ENCODE peak calls at places on chromosome 1, in seven cellular contexts. One of them, this sample, is unnamed.

GRCh38 chr1:229430761-229431269 is 3.1 kb downstream of the ACTA1 start:
- DNase-seq in foreskin melanocyte: no peak
- DNase-seq in NB4: peak
- DNase-seq in hippocampal formation: no peak
- DNase-seq in AG08396: peak
- DNase-seq in ureter: no peak
- DNase-seq in HT-29: no peak
- DNase-seq in this sample: no peak

GRCh38 chr1:154861607-154862094 is 8.4 kb downstream of the KCNN3 start:
- DNase-seq in AG08396: no peak
- DNase-seq in HT-29: no peak
- DNase-seq in ureter: no peak
- DNase-seq in foreskin melanocyte: no peak
- DNase-seq in hippocampal formation: no peak
- DNase-seq in NB4: no peak
- DNase-seq in this sample: no peak

GRCh38 chr1:240946926-240947325 is 335.0 kb upstream of the GREM2 start:
- DNase-seq in foreskin melanocyte: peak
- DNase-seq in ureter: no peak
- DNase-seq in AG08396: peak
- DNase-seq in hippocampal formation: no peak
- DNase-seq in NB4: peak
- DNase-seq in HT-29: peak
- DNase-seq in this sample: peak

GRCh38 chr1:31567956-31568570 is 8.3 kb upstream of the TINAGL1 start:
- DNase-seq in ureter: no peak
- DNase-seq in foreskin melanocyte: no peak
- DNase-seq in hippocampal formation: no peak
- DNase-seq in NB4: no peak
- DNase-seq in HT-29: no peak
- DNase-seq in AG08396: no peak
- DNase-seq in this sample: no peak

GRCh38 chr1:221575605-221576004 is 166.3 kb downstream of the DUSP10 start:
- DNase-seq in HT-29: no peak
- DNase-seq in hippocampal formation: no peak
- DNase-seq in foreskin melanocyte: no peak
- DNase-seq in AG08396: no peak
- DNase-seq in NB4: no peak
- DNase-seq in ureter: no peak
- DNase-seq in this sample: no peak

GRCh38 chr1:181588631-181589030 is 105.3 kb downstream of the CACNA1E start:
- DNase-seq in ureter: no peak
- DNase-seq in HT-29: no peak
- DNase-seq in foreskin melanocyte: no peak
- DNase-seq in NB4: no peak
- DNase-seq in AG08396: no peak
- DNase-seq in hippocampal formation: no peak
- DNase-seq in this sample: no peak

GRCh38 chr1:172658871-172659453 is at the start of gene FASLG:
- DNase-seq in hippocampal formation: no peak
- DNase-seq in ureter: no peak
- DNase-seq in AG08396: no peak
- DNase-seq in HT-29: no peak
- DNase-seq in foreskin melanocyte: no peak
- DNase-seq in NB4: no peak
- DNase-seq in this sample: no peak

GRCh38 chr1:4027492-4028138 is 127.5 kb upstream of the C1orf174 start:
- DNase-seq in foreskin melanocyte: no peak
- DNase-seq in HT-29: no peak
- DNase-seq in hippocampal formation: no peak
- DNase-seq in ureter: no peak
- DNase-seq in AG08396: no peak
- DNase-seq in NB4: no peak
- DNase-seq in this sample: no peak

GRCh38 chr1:164790081-164790480 is 231.1 kb downstream of the PBX1 start:
- DNase-seq in foreskin melanocyte: no peak
- DNase-seq in AG08396: no peak
- DNase-seq in hippocampal formation: no peak
- DNase-seq in HT-29: no peak
- DNase-seq in ureter: no peak
- DNase-seq in NB4: no peak
- DNase-seq in this sample: no peak